ENCODE peak calls at places on chromosomes 2 and 18, in eight cellular contexts. H is C1 segment of cervical spinal cord; G is mammary epithelial cell; J is coronary artery; Q is naive thymus-derived CD4-positive, alpha-beta T cell; A is A172; S is Right ventricle myocardium superior; U is Caki2. M is an unnamed sample.

GRCh38 chr2:185299867-185300266 is 438.7 kb upstream of the FSIP2 start:
- DNase-seq in H (no peak), G (no peak), J (no peak), Q (no peak), A (no peak), S (no peak), U (no peak), M (no peak)

GRCh38 chr2:45845566-45845965 is 194.1 kb downstream of the PRKCE start:
- DNase-seq in H (no peak), G (no peak), J (no peak), Q (no peak), A (no peak), S (no peak), U (no peak), M (no peak)

GRCh38 chr2:183678908-183679307 is 554.7 kb downstream of the NUP35 start:
- DNase-seq in H (no peak), G (no peak), J (no peak), Q (no peak), A (no peak), S (no peak), U (no peak), M (no peak)

GRCh38 chr2:86371482-86372002 is 34.1 kb upstream of the REEP1 start:
- DNase-seq in H (no peak), G (no peak), J (no peak), Q (peak), A (no peak), S (no peak), U (no peak), M (no peak)

GRCh38 chr2:216620806-216621205 is 12.4 kb upstream of the IGFBP2 start:
- DNase-seq in H (no peak), G (no peak), J (no peak), Q (no peak), A (no peak), S (peak), U (no peak), M (no peak)

GRCh38 chr2:64325852-64326577 is 127.9 kb upstream of the LGALSL start:
- DNase-seq in H (no peak), G (peak), J (no peak), Q (peak), A (no peak), S (no peak), U (no peak), M (no peak)

GRCh38 chr18:76426738-76427305 is 68.2 kb downstream of the ZNF516 start:
- DNase-seq in H (no peak), G (no peak), J (peak), Q (no peak), A (no peak), S (no peak), U (no peak), M (peak)

GRCh38 chr2:198059800-198060199 is 255.4 kb downstream of the PLCL1 start:
- DNase-seq in H (no peak), G (no peak), J (no peak), Q (no peak), A (no peak), S (no peak), U (no peak), M (no peak)

GRCh38 chr2:162974771-162975170 is 136.2 kb upstream of the KCNH7 start:
- DNase-seq in H (no peak), G (no peak), J (no peak), Q (no peak), A (no peak), S (no peak), U (no peak), M (no peak)

GRCh38 chr2:12109363-12110017 is 363.1 kb downstream of the LPIN1 start:
- DNase-seq in H (no peak), G (no peak), J (no peak), Q (no peak), A (no peak), S (no peak), U (no peak), M (no peak)

GRCh38 chr2:96637385-96638143 is 548 bp downstream of the KANSL3 start:
- DNase-seq in H (peak), G (peak), J (peak), Q (peak), A (peak), S (peak), U (peak), M (peak)

GRCh38 chr2:121837596-121837995 is 82.1 kb downstream of the TSN start:
- DNase-seq in H (no peak), G (no peak), J (no peak), Q (no peak), A (no peak), S (no peak), U (no peak), M (no peak)

GRCh38 chr2:242051440-242051839 is 181.9 kb downstream of the RTP5 start:
- DNase-seq in H (no peak), G (no peak), J (no peak), Q (no peak), A (no peak), S (no peak), U (no peak), M (no peak)

GRCh38 chr2:225182126-225182525 is 139.9 kb upstream of the DOCK10 start:
- DNase-seq in H (no peak), G (no peak), J (no peak), Q (no peak), A (no peak), S (no peak), U (no peak), M (no peak)

GRCh38 chr2:27123302-27124150 is at the start of gene ABHD1:
- DNase-seq in H (peak), G (no peak), J (no peak), Q (peak), A (peak), S (peak), U (peak), M (peak)

GRCh38 chr2:159146930-159147666 is 139.4 kb downstream of the WDSUB1 start:
- DNase-seq in H (no peak), G (no peak), J (no peak), Q (no peak), A (peak), S (peak), U (no peak), M (no peak)

GRCh38 chr18:41864216-41864615 is 90.8 kb upstream of the PIK3C3 start:
- DNase-seq in H (no peak), G (no peak), J (no peak), Q (no peak), A (no peak), S (no peak), U (no peak), M (no peak)

GRCh38 chr2:225120175-225120574 is 77.9 kb upstream of the DOCK10 start:
- DNase-seq in H (no peak), G (peak), J (no peak), Q (no peak), A (peak), S (no peak), U (no peak), M (no peak)

GRCh38 chr2:9244985-9245544 is 38.5 kb downstream of the ASAP2 start:
- DNase-seq in H (no peak), G (no peak), J (no peak), Q (no peak), A (peak), S (no peak), U (peak), M (peak)

GRCh38 chr2:179410552-179411356 is 146.1 kb upstream of the SESTD1 start:
- DNase-seq in H (no peak), G (peak), J (no peak), Q (no peak), A (peak), S (no peak), U (peak), M (peak)

GRCh38 chr18:48398074-48398473 is 11.1 kb downstream of the ZBTB7C start:
- DNase-seq in H (no peak), G (no peak), J (no peak), Q (no peak), A (no peak), S (no peak), U (no peak), M (no peak)

GRCh38 chr2:10188211-10188610 is 65.7 kb downstream of the RRM2 start:
- DNase-seq in H (no peak), G (peak), J (no peak), Q (no peak), A (no peak), S (no peak), U (no peak), M (peak)

GRCh38 chr2:84539729-84540128 is 23.4 kb downstream of the DNAH6 start:
- DNase-seq in H (no peak), G (no peak), J (no peak), Q (no peak), A (no peak), S (no peak), U (no peak), M (no peak)

GRCh38 chr2:731711-732110 is 54.5 kb upstream of the TMEM18 start:
- DNase-seq in H (no peak), G (no peak), J (no peak), Q (no peak), A (no peak), S (no peak), U (no peak), M (no peak)